ENCODE peak calls at places on chromosomes 4 and X, in four cellular contexts. One of them, this sample, is unnamed.

GRCh38 chr4:173337463-173337862 is 3.3 kb upstream of the HMGB2 start:
- DNase-seq in testis: no peak
- DNase-seq in activated CD8-positive, alpha-beta T cell treated with anti-CD3 and anti-CD28 coated beads for 36 hours: no peak
- DNase-seq in fibroblast of lung: no peak
- DNase-seq in this sample: no peak

GRCh38 chrX:108209006-108209554 is 117.5 kb downstream of the ATG4A start:
- DNase-seq in testis: no peak
- DNase-seq in activated CD8-positive, alpha-beta T cell treated with anti-CD3 and anti-CD28 coated beads for 36 hours: no peak
- DNase-seq in fibroblast of lung: no peak
- DNase-seq in this sample: no peak

GRCh38 chr4:166324321-166324720 is 451.3 kb downstream of the TLL1 start:
- DNase-seq in testis: peak; percentile 51
- DNase-seq in activated CD8-positive, alpha-beta T cell treated with anti-CD3 and anti-CD28 coated beads for 36 hours: peak; percentile 14
- DNase-seq in fibroblast of lung: peak; percentile 6
- DNase-seq in this sample: peak; percentile 18

GRCh38 chr4:54315561-54315960 is 86.5 kb downstream of the PDGFRA start:
- DNase-seq in testis: no peak
- DNase-seq in activated CD8-positive, alpha-beta T cell treated with anti-CD3 and anti-CD28 coated beads for 36 hours: no peak
- DNase-seq in fibroblast of lung: no peak
- DNase-seq in this sample: no peak

GRCh38 chr4:80266267-80266901 is at the start of gene FGF5:
- DNase-seq in testis: peak; percentile 27
- DNase-seq in activated CD8-positive, alpha-beta T cell treated with anti-CD3 and anti-CD28 coated beads for 36 hours: peak; percentile 51
- DNase-seq in fibroblast of lung: peak; percentile 87
- DNase-seq in this sample: peak; percentile 90

GRCh38 chr4:155017426-155017825 is 191.0 kb upstream of the NPY2R start:
- DNase-seq in testis: no peak
- DNase-seq in activated CD8-positive, alpha-beta T cell treated with anti-CD3 and anti-CD28 coated beads for 36 hours: no peak
- DNase-seq in fibroblast of lung: no peak
- DNase-seq in this sample: no peak

GRCh38 chrX:71911023-71911730 is 532 bp downstream of the NHSL2 start:
- DNase-seq in testis: peak; percentile 25
- DNase-seq in activated CD8-positive, alpha-beta T cell treated with anti-CD3 and anti-CD28 coated beads for 36 hours: peak; percentile 37
- DNase-seq in fibroblast of lung: no peak
- DNase-seq in this sample: no peak

GRCh38 chr4:84482564-84483563 is 16.2 kb downstream of the NKX6-1 start:
- DNase-seq in testis: peak; percentile 67
- DNase-seq in activated CD8-positive, alpha-beta T cell treated with anti-CD3 and anti-CD28 coated beads for 36 hours: peak; percentile 18
- DNase-seq in fibroblast of lung: no peak
- DNase-seq in this sample: peak; percentile 32

GRCh38 chr4:143586080-143586479 is 72.6 kb downstream of the SMARCA5 start:
- DNase-seq in testis: no peak
- DNase-seq in activated CD8-positive, alpha-beta T cell treated with anti-CD3 and anti-CD28 coated beads for 36 hours: no peak
- DNase-seq in fibroblast of lung: no peak
- DNase-seq in this sample: peak; percentile 67

GRCh38 chr4:80202784-80203553 is 5.7 kb downstream of the PRDM8 start:
- DNase-seq in testis: peak; percentile 63
- DNase-seq in activated CD8-positive, alpha-beta T cell treated with anti-CD3 and anti-CD28 coated beads for 36 hours: peak; percentile 71
- DNase-seq in fibroblast of lung: no peak
- DNase-seq in this sample: no peak

GRCh38 chr4:45751877-45752276 is 372.0 kb downstream of the GABRG1 start:
- DNase-seq in testis: no peak
- DNase-seq in activated CD8-positive, alpha-beta T cell treated with anti-CD3 and anti-CD28 coated beads for 36 hours: no peak
- DNase-seq in fibroblast of lung: no peak
- DNase-seq in this sample: no peak

GRCh38 chrX:116238093-116238492 is 67.5 kb downstream of the AGTR2 start:
- DNase-seq in testis: no peak
- DNase-seq in activated CD8-positive, alpha-beta T cell treated with anti-CD3 and anti-CD28 coated beads for 36 hours: no peak
- DNase-seq in fibroblast of lung: no peak
- DNase-seq in this sample: no peak

GRCh38 chr4:173056271-173056670 is 112.3 kb upstream of the GALNT7 start:
- DNase-seq in testis: no peak
- DNase-seq in activated CD8-positive, alpha-beta T cell treated with anti-CD3 and anti-CD28 coated beads for 36 hours: no peak
- DNase-seq in fibroblast of lung: no peak
- DNase-seq in this sample: no peak

GRCh38 chr4:180695851-180696250 is 1547.4 kb upstream of the TENM3 start:
- DNase-seq in testis: no peak
- DNase-seq in activated CD8-positive, alpha-beta T cell treated with anti-CD3 and anti-CD28 coated beads for 36 hours: no peak
- DNase-seq in fibroblast of lung: peak; percentile 97
- DNase-seq in this sample: peak; percentile 9

GRCh38 chrX:124395145-124395858 is 48.9 kb downstream of the SH2D1A start:
- DNase-seq in testis: no peak
- DNase-seq in activated CD8-positive, alpha-beta T cell treated with anti-CD3 and anti-CD28 coated beads for 36 hours: no peak
- DNase-seq in fibroblast of lung: no peak
- DNase-seq in this sample: no peak

GRCh38 chrX:87489071-87489470 is 28.5 kb upstream of the KLHL4 start:
- DNase-seq in testis: no peak
- DNase-seq in activated CD8-positive, alpha-beta T cell treated with anti-CD3 and anti-CD28 coated beads for 36 hours: no peak
- DNase-seq in fibroblast of lung: peak; percentile 36
- DNase-seq in this sample: no peak

GRCh38 chrX:40391662-40392061 is 189.1 kb upstream of the ATP6AP2 start:
- DNase-seq in testis: no peak
- DNase-seq in activated CD8-positive, alpha-beta T cell treated with anti-CD3 and anti-CD28 coated beads for 36 hours: no peak
- DNase-seq in fibroblast of lung: no peak
- DNase-seq in this sample: no peak

GRCh38 chr4:169976951-169977350 is 49.2 kb downstream of the MFAP3L start:
- DNase-seq in testis: no peak
- DNase-seq in activated CD8-positive, alpha-beta T cell treated with anti-CD3 and anti-CD28 coated beads for 36 hours: no peak
- DNase-seq in fibroblast of lung: no peak
- DNase-seq in this sample: no peak

GRCh38 chr4:98778206-98778605 is 119.8 kb upstream of the TSPAN5 start:
- DNase-seq in testis: no peak
- DNase-seq in activated CD8-positive, alpha-beta T cell treated with anti-CD3 and anti-CD28 coated beads for 36 hours: no peak
- DNase-seq in fibroblast of lung: peak; percentile 87
- DNase-seq in this sample: peak; percentile 88

GRCh38 chr4:16194199-16194598 is 32.1 kb downstream of the TAPT1 start:
- DNase-seq in testis: no peak
- DNase-seq in activated CD8-positive, alpha-beta T cell treated with anti-CD3 and anti-CD28 coated beads for 36 hours: no peak
- DNase-seq in fibroblast of lung: no peak
- DNase-seq in this sample: peak; percentile 7

GRCh38 chr4:123250843-123251242 is 145.8 kb upstream of the SPRY1 start:
- DNase-seq in testis: peak; percentile 26
- DNase-seq in activated CD8-positive, alpha-beta T cell treated with anti-CD3 and anti-CD28 coated beads for 36 hours: no peak
- DNase-seq in fibroblast of lung: peak; percentile 81
- DNase-seq in this sample: peak; percentile 28

GRCh38 chr4:173057442-173057841 is 111.2 kb upstream of the GALNT7 start:
- DNase-seq in testis: no peak
- DNase-seq in activated CD8-positive, alpha-beta T cell treated with anti-CD3 and anti-CD28 coated beads for 36 hours: no peak
- DNase-seq in fibroblast of lung: no peak
- DNase-seq in this sample: no peak

GRCh38 chr4:152415980-152416379 is 119.9 kb downstream of the FBXW7 start:
- DNase-seq in testis: no peak
- DNase-seq in activated CD8-positive, alpha-beta T cell treated with anti-CD3 and anti-CD28 coated beads for 36 hours: no peak
- DNase-seq in fibroblast of lung: peak; percentile 18
- DNase-seq in this sample: peak; percentile 62

GRCh38 chr4:147578057-147578476 is 39.1 kb upstream of the TMEM184C start:
- DNase-seq in testis: no peak
- DNase-seq in activated CD8-positive, alpha-beta T cell treated with anti-CD3 and anti-CD28 coated beads for 36 hours: no peak
- DNase-seq in fibroblast of lung: peak; percentile 98
- DNase-seq in this sample: peak; percentile 89

DNA sequence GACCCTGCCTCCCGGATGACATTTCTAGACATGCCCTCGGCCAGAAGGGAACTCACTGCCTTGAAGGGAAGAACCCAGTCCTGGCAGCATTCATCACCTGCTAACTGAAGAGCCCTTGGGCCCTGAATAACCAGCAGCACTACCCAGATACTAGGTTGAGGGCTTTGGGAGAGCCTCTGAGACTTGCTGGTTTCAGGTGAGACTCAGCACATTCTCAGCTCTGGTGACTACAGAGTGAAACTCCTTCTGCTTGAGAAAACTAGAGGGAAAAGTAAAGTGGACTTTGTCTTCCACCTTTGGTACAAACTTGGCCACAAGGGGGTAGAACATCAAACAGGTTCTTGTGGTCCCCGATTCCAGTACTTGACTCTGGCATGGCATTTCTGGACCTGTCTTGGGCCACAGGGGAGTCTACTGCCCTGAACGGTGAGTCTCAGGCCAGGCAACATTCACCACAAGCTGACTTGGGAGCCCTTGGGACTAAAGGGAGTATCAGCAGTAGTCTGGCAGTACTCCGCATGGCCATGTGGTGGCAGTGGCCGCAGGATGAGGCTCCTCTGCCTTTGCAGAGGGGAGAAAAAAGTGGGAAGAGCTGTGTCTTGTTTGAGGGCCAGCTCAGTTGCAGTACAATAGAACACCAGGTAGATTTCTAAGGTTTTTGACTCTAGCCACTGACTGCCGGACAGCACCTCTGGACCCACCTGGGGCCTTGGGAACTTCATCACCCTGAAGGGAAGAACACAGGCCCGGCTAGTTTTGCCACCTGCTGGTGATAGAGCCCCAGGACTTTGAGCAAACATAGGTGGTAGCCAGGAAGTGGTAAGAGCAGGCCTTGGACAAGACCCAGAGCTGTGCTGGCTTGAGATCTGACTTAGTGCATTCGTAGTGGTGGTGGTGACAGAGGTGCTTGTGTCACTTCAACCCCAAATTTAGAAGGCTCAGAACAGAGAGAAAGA is 414.8 kb downstream of the OPHN1 start:
- DNase-seq in testis: peak; percentile 50
- DNase-seq in activated CD8-positive, alpha-beta T cell treated with anti-CD3 and anti-CD28 coated beads for 36 hours: peak; percentile 3
- DNase-seq in fibroblast of lung: peak; percentile 1
- DNase-seq in this sample: peak; percentile 18
- TF ChIP-seq CTCF in testis: peak; percentile 12
- TF ChIP-seq CTCF in activated CD8-positive, alpha-beta T cell treated with anti-CD3 and anti-CD28 coated beads for 36 hours: no peak
- TF ChIP-seq CTCF in fibroblast of lung: peak; percentile 38
- TF ChIP-seq CTCF in this sample: peak; percentile 72

DNA sequence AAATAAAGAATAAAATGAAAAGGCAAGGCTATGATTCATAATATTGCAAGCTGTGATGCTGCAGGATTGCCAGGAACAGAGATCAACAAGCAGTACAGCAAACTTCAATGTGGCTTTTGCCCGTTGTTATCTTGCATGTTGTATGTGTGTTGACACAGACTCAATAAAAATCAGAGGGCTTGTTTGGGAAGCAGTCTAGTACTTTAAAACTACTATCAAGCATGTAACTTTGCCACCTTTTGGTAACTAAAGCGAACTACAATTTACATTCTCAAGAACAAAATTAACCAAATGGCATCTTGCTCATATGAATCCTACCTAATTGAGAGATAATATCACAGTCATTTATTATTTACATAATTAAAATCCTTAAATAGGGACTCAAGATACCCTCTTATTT is 79.8 kb upstream of the GPM6A start:
- DNase-seq in testis: no peak
- DNase-seq in activated CD8-positive, alpha-beta T cell treated with anti-CD3 and anti-CD28 coated beads for 36 hours: no peak
- DNase-seq in fibroblast of lung: peak; percentile 44
- DNase-seq in this sample: no peak
- TF ChIP-seq CTCF in testis: no peak
- TF ChIP-seq CTCF in activated CD8-positive, alpha-beta T cell treated with anti-CD3 and anti-CD28 coated beads for 36 hours: no peak
- TF ChIP-seq CTCF in fibroblast of lung: peak; percentile 34
- TF ChIP-seq CTCF in this sample: peak; percentile 35

DNA sequence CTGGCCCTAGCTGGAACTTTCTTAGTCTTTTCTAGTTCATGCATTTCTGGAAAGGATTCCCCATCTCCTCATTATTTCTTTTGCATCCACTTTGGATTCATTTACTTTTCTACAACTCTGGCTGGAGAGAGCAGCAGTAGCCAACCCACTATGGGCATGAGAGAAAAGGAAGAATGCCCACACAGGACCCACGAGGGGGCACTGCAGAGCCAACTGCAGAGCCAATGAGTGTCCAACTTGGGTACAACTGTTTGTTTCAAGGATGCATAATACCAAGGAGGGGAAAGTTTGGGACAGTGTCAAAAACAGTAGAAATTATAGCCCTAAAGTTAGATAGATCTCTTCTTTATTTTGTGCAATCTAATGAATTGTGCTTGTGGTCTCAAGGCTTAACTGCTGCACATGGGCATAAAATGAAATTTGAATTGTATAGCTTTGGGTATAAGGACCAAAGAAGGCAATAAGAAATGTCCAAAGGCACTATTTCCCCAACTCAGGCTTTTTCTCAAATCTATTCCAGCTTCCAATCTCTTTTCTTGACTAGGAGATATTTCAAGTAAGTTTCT is 230.6 kb downstream of the NSUN7 start:
- DNase-seq in testis: no peak
- DNase-seq in activated CD8-positive, alpha-beta T cell treated with anti-CD3 and anti-CD28 coated beads for 36 hours: no peak
- DNase-seq in fibroblast of lung: no peak
- DNase-seq in this sample: no peak
- TF ChIP-seq CTCF in testis: no peak
- TF ChIP-seq CTCF in activated CD8-positive, alpha-beta T cell treated with anti-CD3 and anti-CD28 coated beads for 36 hours: peak; percentile 16
- TF ChIP-seq CTCF in fibroblast of lung: peak; percentile 34
- TF ChIP-seq CTCF in this sample: peak; percentile 67

GRCh38 chrX:36961590-36961989 is 46.6 kb upstream of the FAM47C start:
- DNase-seq in testis: no peak
- DNase-seq in activated CD8-positive, alpha-beta T cell treated with anti-CD3 and anti-CD28 coated beads for 36 hours: no peak
- DNase-seq in fibroblast of lung: no peak
- DNase-seq in this sample: no peak
- TF ChIP-seq CTCF in testis: no peak
- TF ChIP-seq CTCF in activated CD8-positive, alpha-beta T cell treated with anti-CD3 and anti-CD28 coated beads for 36 hours: no peak
- TF ChIP-seq CTCF in fibroblast of lung: no peak
- TF ChIP-seq CTCF in this sample: peak; percentile 26

DNA sequence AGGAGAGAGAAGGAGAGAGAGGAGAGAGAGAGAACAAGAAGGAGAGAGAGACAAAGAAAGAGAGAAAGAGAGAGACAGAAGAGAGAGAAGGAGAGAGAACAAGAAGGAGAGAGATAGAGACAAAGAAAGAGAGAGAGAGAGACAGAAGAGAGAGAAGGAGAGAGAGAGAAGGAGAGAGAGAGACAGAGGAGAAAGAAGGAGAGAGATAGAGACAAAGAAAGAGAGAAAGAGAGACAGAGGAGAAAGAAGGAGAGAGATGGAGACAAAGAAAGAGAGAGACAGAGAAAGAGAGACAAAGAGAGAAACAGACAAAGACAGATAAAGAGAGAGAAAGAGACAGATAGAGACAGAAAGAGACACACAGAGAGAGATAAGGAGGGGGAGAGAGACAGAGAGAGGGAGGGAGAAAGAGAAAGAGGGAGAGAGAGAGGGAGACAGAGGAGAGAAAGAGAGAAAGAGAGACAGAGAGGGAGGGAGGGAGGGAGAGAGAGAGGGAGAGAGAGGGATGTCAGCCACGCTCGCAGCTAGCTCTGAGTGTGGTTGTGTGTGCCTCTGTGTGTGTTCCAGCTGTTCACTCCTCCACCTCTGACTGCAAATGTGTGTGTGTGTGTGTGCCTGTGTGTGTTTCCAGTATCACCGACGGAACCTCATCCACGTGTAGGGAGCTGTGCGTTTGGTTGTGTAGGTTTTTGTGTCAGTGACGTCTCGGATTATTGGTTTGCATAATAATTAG is 105.8 kb downstream of the CRLF2 start:
- DNase-seq in testis: no peak
- DNase-seq in activated CD8-positive, alpha-beta T cell treated with anti-CD3 and anti-CD28 coated beads for 36 hours: no peak
- DNase-seq in fibroblast of lung: no peak
- DNase-seq in this sample: no peak
- TF ChIP-seq CTCF in testis: no peak
- TF ChIP-seq CTCF in activated CD8-positive, alpha-beta T cell treated with anti-CD3 and anti-CD28 coated beads for 36 hours: no peak
- TF ChIP-seq CTCF in fibroblast of lung: no peak
- TF ChIP-seq CTCF in this sample: no peak

DNA sequence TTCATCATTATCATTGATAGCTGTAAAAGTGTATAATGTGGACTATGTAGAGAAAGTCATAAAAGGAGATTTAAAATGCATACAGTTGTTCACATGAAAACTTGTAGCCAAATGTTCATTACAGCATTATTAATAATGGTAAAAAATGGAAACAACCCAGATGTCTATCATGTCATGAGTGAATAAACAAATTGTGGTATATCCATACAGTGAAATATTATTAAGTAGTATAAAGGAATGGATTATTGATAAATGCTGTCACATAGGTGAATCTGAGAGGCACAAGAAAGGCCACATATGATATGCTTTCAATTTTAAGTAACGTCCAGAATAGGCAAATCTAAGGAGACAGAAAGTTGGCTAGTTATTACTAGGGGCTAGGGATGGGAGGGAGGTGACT is 7.1 kb downstream of the TET2 start:
- DNase-seq in testis: no peak
- DNase-seq in activated CD8-positive, alpha-beta T cell treated with anti-CD3 and anti-CD28 coated beads for 36 hours: no peak
- DNase-seq in fibroblast of lung: no peak
- DNase-seq in this sample: no peak
- TF ChIP-seq CTCF in testis: no peak
- TF ChIP-seq CTCF in activated CD8-positive, alpha-beta T cell treated with anti-CD3 and anti-CD28 coated beads for 36 hours: no peak
- TF ChIP-seq CTCF in fibroblast of lung: no peak
- TF ChIP-seq CTCF in this sample: no peak

This sample was measured in brain microvascular endothelial cell.